ENCODE peak calls at places on chromosome 10, in nine cellular contexts. P is NAMALWA; A is kidney epithelial cell; K is astrocyte of the cerebellum; B is iPS-NIHi11; Z is Ammon's horn; I is pancreas; G is stimulated activated CD4-positive, alpha-beta T cell treated with anti-CD3 and anti-CD28 coated beads, Interleukin-1b, Interleukin-23, amount 100 ng/mL, for 1 hour; S is IMR-90. Y is an unnamed sample.

GRCh38 chr10:129761573-129761972 is 202.5 kb downstream of the EBF3 start:
- DNase-seq in P (no peak), A (no peak), K (no peak), B (no peak), Z (no peak), I (no peak), G (no peak), S (no peak), Y (no peak)

GRCh38 chr10:60726253-60726652 is 52.0 kb upstream of the CDK1 start:
- DNase-seq in P (no peak), A (no peak), K (no peak), B (no peak), Z (no peak), I (no peak), G (no peak), S (no peak), Y (no peak)

GRCh38 chr10:114715171-114715670 is 57.1 kb upstream of the ABLIM1 start:
- DNase-seq in P (no peak), A (no peak), K (peak), B (no peak), Z (no peak), I (no peak), G (no peak), S (peak), Y (peak)

GRCh38 chr10:5662708-5663579 is 3.5 kb downstream of the ASB13 start:
- DNase-seq in P (no peak), A (no peak), K (no peak), B (no peak), Z (no peak), I (no peak), G (no peak), S (no peak), Y (no peak)

GRCh38 chr10:113626809-113627370 is 37.0 kb downstream of the NRAP start:
- DNase-seq in P (no peak), A (no peak), K (peak), B (no peak), Z (no peak), I (no peak), G (no peak), S (no peak), Y (no peak)

GRCh38 chr10:95391570-95392249 is 100.9 kb upstream of the PDLIM1 start:
- DNase-seq in P (no peak), A (no peak), K (peak), B (peak), Z (peak), I (no peak), G (no peak), S (peak), Y (peak)

GRCh38 chr10:86164912-86165311 is 201.7 kb downstream of the GRID1 start:
- DNase-seq in P (no peak), A (no peak), K (no peak), B (no peak), Z (no peak), I (no peak), G (no peak), S (no peak), Y (no peak)

GRCh38 chr10:118955531-118956252 is 73.8 kb upstream of the NANOS1 start:
- DNase-seq in P (peak), A (no peak), K (no peak), B (no peak), Z (no peak), I (no peak), G (no peak), S (no peak), Y (no peak)

GRCh38 chr10:61663466-61663865 is 737 bp downstream of the CABCOCO1 start:
- DNase-seq in P (no peak), A (no peak), K (no peak), B (no peak), Z (no peak), I (no peak), G (no peak), S (no peak), Y (peak)

Y was measured in foreskin fibroblast.